ENCODE peak calls at places on chromosomes 5 and 9, in four cellular contexts. F is omental fat pad, V is fibroblast of lung, O is heart right ventricle. W is an unnamed sample.

GRCh38 chr5:126098330-126099017 is 324.7 kb upstream of the GRAMD2B start:
- DNase-seq in O (no peak), F (no peak), V (peak), W (no peak)

GRCh38 chr5:97229196-97229595 is 46.1 kb upstream of the RIOK2 start:
- DNase-seq in F (no peak), O (no peak), V (no peak), W (no peak)

GRCh38 chr9:94630281-94630680 is 9.0 kb downstream of the FBP1 start:
- DNase-seq in O (no peak), F (no peak), V (no peak), W (no peak)

GRCh38 chr9:79020266-79020665 is 551.5 kb upstream of the TLE4 start:
- DNase-seq in F (no peak), O (no peak), V (no peak), W (no peak)

GRCh38 chr5:66864240-66864884 is 268.2 kb downstream of the MAST4 start:
- DNase-seq in O (peak), V (peak), F (no peak), W (no peak)

GRCh38 chr5:32343058-32343672 is 30.4 kb upstream of the MTMR12 start:
- DNase-seq in F (no peak), V (no peak), O (no peak), W (no peak)

GRCh38 chr5:104088876-104089778 is 526.5 kb upstream of the NUDT12 start:
- DNase-seq in V (no peak), F (no peak), O (no peak), W (no peak)

GRCh38 chr5:113047234-113047633 is 70.6 kb downstream of the DCP2 start:
- DNase-seq in V (no peak), O (no peak), F (no peak), W (no peak)

GRCh38 chr9:94586316-94586715 is 7.3 kb downstream of the FBP2 start:
- DNase-seq in V (no peak), F (no peak), O (no peak), W (no peak)

GRCh38 chr5:122313001-122313402 is 965 bp downstream of the SNCAIP start:
- DNase-seq in O (peak), V (peak), F (no peak), W (no peak)

GRCh38 chr5:138274189-138274853 is at the start of gene GFRA3:
- DNase-seq in O (no peak), V (no peak), F (no peak), W (no peak)

GRCh38 chr9:2179557-2179956 is 164.4 kb downstream of the SMARCA2 start:
- DNase-seq in O (no peak), F (no peak), V (no peak), W (no peak)

GRCh38 chr9:130707225-130707976 is 13.8 kb downstream of the EXOSC2 start:
- DNase-seq in O (peak), V (peak), F (peak), W (no peak)

GRCh38 chr5:23132231-23132630 is 279.1 kb upstream of the CDH12 start:
- DNase-seq in O (no peak), V (no peak), F (no peak), W (no peak)

GRCh38 chr5:53265043-53265442 is 155.5 kb upstream of the MOCS2 start:
- DNase-seq in F (no peak), V (no peak), O (no peak), W (no peak)

GRCh38 chr9:88198346-88198807 is 60.1 kb upstream of the SPATA31C2 start:
- DNase-seq in O (no peak), V (peak), F (no peak), W (no peak)

GRCh38 chr9:124222918-124223720 is 34.6 kb upstream of the NEK6 start:
- DNase-seq in V (peak), F (no peak), O (peak), W (no peak)

GRCh38 chr5:167916706-167917105 is 374.7 kb upstream of the WWC1 start:
- DNase-seq in V (peak), O (peak), F (no peak), W (no peak)

GRCh38 chr9:114289571-114290481 is 33.1 kb upstream of the ORM1 start:
- DNase-seq in V (no peak), O (no peak), F (no peak), W (no peak)

GRCh38 chr5:175788155-175788787 is 83.1 kb upstream of the CPLX2 start:
- DNase-seq in O (no peak), F (no peak), V (no peak), W (no peak)

GRCh38 chr5:11483630-11484029 is 420.6 kb downstream of the CTNND2 start:
- DNase-seq in O (no peak), F (no peak), V (no peak), W (no peak)

GRCh38 chr5:149265559-149265958 is 6.1 kb upstream of the AFAP1L1 start:
- DNase-seq in F (no peak), O (peak), V (peak), W (no peak)

GRCh38 chr9:1018121-1018520 is 32.0 kb upstream of the DMRT2 start:
- DNase-seq in F (no peak), O (no peak), V (no peak), W (no peak)
- TF ChIP-seq CTCF in F (no peak), O (peak), V (peak), W (no peak)

GRCh38 chr5:136308396-136308795 is 56.9 kb downstream of the TRPC7 start:
- DNase-seq in O (no peak), V (no peak), F (no peak), W (no peak)
- TF ChIP-seq CTCF in O (no peak), V (no peak), F (no peak), W (no peak)

GRCh38 chr5:133670336-133670735 is 58.0 kb upstream of the FSTL4 start:
- DNase-seq in F (no peak), V (no peak), O (no peak), W (no peak)

GRCh38 chr5:133665571-133665970 is 53.2 kb upstream of the FSTL4 start:
- DNase-seq in V (no peak), O (no peak), F (no peak), W (no peak)

GRCh38 chr5:133667217-133667616 is 54.9 kb upstream of the FSTL4 start:
- DNase-seq in V (no peak), O (no peak), F (no peak), W (no peak)

GRCh38 chr5:133669472-133669871 is 57.1 kb upstream of the FSTL4 start:
- DNase-seq in O (no peak), V (no peak), F (no peak), W (no peak)

GRCh38 chr5:133668458-133668857 is 56.1 kb upstream of the FSTL4 start:
- DNase-seq in V (no peak), O (no peak), F (no peak), W (no peak)
- TF ChIP-seq CTCF in V (no peak), O (no peak), F (no peak), W (no peak)

GRCh38 chr5:164057121-164057520 is 551.7 kb downstream of the MAT2B start:
- DNase-seq in F (no peak), O (no peak), V (no peak), W (no peak)
- TF ChIP-seq CTCF in F (no peak), O (no peak), V (no peak), W (no peak)

DNA sequence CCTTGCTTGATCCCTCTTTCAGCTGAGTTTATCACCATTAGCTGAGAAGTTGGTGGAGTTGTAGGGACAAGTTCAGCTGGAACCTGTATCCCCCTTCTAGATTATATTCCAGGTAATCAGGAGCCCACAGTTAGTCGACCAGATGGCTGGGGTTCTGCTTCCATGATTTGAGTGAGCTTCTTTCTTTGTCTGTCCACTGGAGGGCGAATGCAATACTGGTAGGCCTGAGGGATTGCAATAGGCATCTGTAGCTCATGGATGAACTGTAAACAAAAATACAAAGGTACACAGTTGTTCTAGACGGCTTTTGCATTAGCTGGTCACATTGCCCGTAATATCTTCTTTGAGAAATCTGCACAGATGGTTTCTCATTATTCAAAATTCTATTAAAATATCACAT is 88.9 kb downstream of the PCSK5 start:
- DNase-seq in F (no peak), O (no peak), V (no peak), W (no peak)
- TF ChIP-seq CTCF in F (no peak), O (no peak), V (peak), W (no peak)

GRCh38 chr5:14436801-14437542 is 144.6 kb upstream of the OTULINL start:
- DNase-seq in V (no peak), F (no peak), O (no peak), W (no peak)

GRCh38 chr5:14438195-14438606 is 143.4 kb upstream of the OTULINL start:
- DNase-seq in V (no peak), F (no peak), O (no peak), W (no peak)

GRCh38 chr5:14439087-14439841 is 142.3 kb upstream of the OTULINL start:
- DNase-seq in O (no peak), F (no peak), V (peak), W (no peak)

GRCh38 chr5:14440598-14441401 is 140.8 kb upstream of the OTULINL start:
- DNase-seq in F (no peak), V (peak), O (peak), W (no peak)

DNA sequence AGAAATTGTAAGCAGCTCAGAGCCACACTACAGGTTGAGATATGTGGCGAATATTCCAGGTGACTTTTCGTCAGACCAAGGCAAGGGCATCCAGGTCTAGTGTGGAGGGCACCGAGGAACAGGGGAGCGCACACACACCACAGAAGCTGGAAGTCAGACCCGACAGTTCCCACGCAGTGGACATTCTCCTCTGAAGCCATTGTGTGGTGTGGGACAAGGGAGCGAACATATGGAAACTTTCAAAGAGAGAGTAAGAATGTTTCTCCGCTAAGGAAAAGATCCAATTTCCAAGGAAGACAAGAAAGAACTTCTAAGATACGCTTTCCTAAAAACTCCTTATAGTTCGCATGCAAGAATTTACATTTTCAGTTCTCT is 141.4 kb upstream of the OTULINL start:
- DNase-seq in V (no peak), O (no peak), F (no peak), W (no peak)
- TF ChIP-seq CTCF in V (no peak), O (no peak), F (no peak), W (no peak)

GRCh38 chr5:82467006-82467561 is 188.9 kb upstream of the RPS23 start:
- DNase-seq in F (no peak), V (peak), O (no peak), W (no peak)
- TF ChIP-seq CTCF in F (no peak), V (peak), O (peak), W (no peak)

DNA sequence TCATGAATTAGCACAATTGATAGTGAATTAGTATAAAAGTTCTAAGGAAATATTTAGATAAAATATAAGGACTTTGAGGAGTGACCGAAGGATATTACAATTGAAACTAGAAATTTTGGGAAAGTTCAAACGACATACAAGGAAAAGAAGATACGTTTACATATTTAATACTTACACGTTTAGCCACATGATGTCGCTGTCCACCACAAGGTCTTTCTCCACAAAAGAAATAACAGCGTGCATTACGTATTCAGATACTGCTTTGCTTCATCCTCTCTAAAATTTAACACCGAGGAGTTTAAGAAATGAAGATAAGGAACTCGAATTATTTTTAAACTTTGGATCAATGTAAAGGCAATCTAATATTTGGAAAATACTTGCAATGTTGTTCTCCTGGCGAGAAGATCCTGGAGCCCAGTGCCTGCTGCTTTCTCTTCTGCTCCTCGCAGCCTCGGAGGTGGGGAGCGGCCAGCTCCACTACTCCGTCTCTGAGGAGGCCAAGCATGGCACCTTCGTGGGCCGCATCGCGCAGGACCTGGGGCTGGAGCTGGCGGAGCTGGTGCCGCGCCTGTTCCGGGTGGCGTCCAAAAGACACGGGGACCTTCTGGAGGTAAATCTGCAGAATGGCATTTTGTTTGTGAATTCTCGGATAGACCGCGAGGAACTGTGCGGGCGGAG is at the start of gene PCDHA3:
- DNase-seq in V (peak), F (no peak), O (no peak), W (no peak)
- TF ChIP-seq CTCF in V (no peak), F (no peak), O (no peak), W (no peak)